ENCODE peak calls at places on chromosomes 3 and 15, in four cellular contexts. T, O, W and G are unnamed samples. For H3K9me3, the result is how much of the 10 kb centered on the place peaks cover.

GRCh38 chr3:114899186-114899931 is 247.7 kb downstream of the ZBTB20 start:
- DNase-seq in T (no peak), O (no peak), W (no peak), G (no peak)

GRCh38 chr15:73870700-73871408 is 2.5 kb upstream of the TBC1D21 start:
- DNase-seq in O (peak), W (no peak), T (peak), G (no peak)

GRCh38 chr3:114550155-114550554 is 256.3 kb downstream of the TIGIT start:
- DNase-seq in T (no peak), W (no peak), O (no peak), G (no peak)

GRCh38 chr3:191417457-191417729 is 43.6 kb upstream of the PYDC2 start:
- DNase-seq in O (no peak), W (no peak), T (no peak), G (no peak)

GRCh38 chr3:31420311-31420710 is 112.4 kb upstream of the STT3B start:
- DNase-seq in W (no peak), T (no peak), O (no peak), G (no peak)

GRCh38 chr15:70584441-70584837 is 178.9 kb downstream of the UACA start:
- DNase-seq in T (no peak), O (no peak), W (no peak), G (no peak)

GRCh38 chr15:27714675-27715074 is 384.4 kb downstream of the OCA2 start:
- DNase-seq in T (no peak), O (no peak), W (no peak), G (no peak)

GRCh38 chr3:131217296-131217741 is 164.3 kb upstream of the NUDT16 start:
- DNase-seq in W (no peak), T (no peak), O (no peak), G (no peak)

GRCh38 chr3:129060276-129061076 is at the start of gene GP9:
- DNase-seq in O (no peak), T (no peak), W (no peak), G (no peak)

GRCh38 chr3:191792580-191792979 is 331.6 kb downstream of the PYDC2 start:
- DNase-seq in W (no peak), O (no peak), T (no peak), G (no peak)

GRCh38 chr15:98854496-98854895 is 153.1 kb downstream of the PGPEP1L start:
- DNase-seq in T (no peak), O (no peak), W (no peak), G (no peak)

GRCh38 chr3:9222049-9222448 is 27.4 kb downstream of the SRGAP3 start:
- DNase-seq in O (no peak), T (no peak), W (no peak), G (no peak)

GRCh38 chr3:127770671-127771370 is 51.5 kb downstream of the MGLL start:
- DNase-seq in O (no peak), T (no peak), W (no peak), G (no peak)

GRCh38 chr3:101310580-101311375 is 9.6 kb downstream of the IMPG2 start:
- DNase-seq in O (no peak), W (no peak), T (no peak), G (no peak)

GRCh38 chr3:56796202-56796601 is 5.5 kb downstream of the ARHGEF3 start:
- DNase-seq in W (no peak), T (no peak), O (no peak), G (no peak)

GRCh38 chr3:43758826-43759225 is 68.1 kb downstream of the ABHD5 start:
- DNase-seq in T (no peak), O (no peak), W (no peak), G (no peak)

GRCh38 chr15:95300958-95301357 is 1029.5 kb upstream of the NR2F2 start:
- DNase-seq in O (no peak), T (no peak), W (no peak), G (no peak)

GRCh38 chr3:57112206-57112605 is 51.7 kb downstream of the SPATA12 start:
- DNase-seq in T (no peak), W (no peak), O (no peak), G (no peak)

GRCh38 chr3:189334064-189334920 is 162.5 kb downstream of the TPRG1 start:
- DNase-seq in O (no peak), W (no peak), T (no peak), G (no peak)

GRCh38 chr3:195522254-195523023 is 20.7 kb downstream of the PPP1R2 start:
- DNase-seq in W (no peak), O (no peak), T (no peak), G (no peak)

GRCh38 chr3:24598691-24599090 is 104.0 kb upstream of the THRB start:
- DNase-seq in T (no peak), O (no peak), W (no peak), G (no peak)

GRCh38 chr15:48250640-48251076 is 44.6 kb downstream of the SLC12A1 start:
- DNase-seq in W (no peak), O (no peak), T (no peak), G (no peak)

GRCh38 chr15:28914483-28915023 is 28.8 kb downstream of the APBA2 start:
- DNase-seq in T (no peak), O (no peak), W (no peak), G (no peak)

GRCh38 chr3:150223090-150223489 is 185.0 kb upstream of the TSC22D2 start:
- DNase-seq in O (no peak), T (no peak), W (no peak), G (no peak)

GRCh38 chr15:67820992-67821783 is 4.1 kb upstream of the SKOR1 start:
- DNase-seq in W (no peak), O (peak), T (peak), G (no peak)

GRCh38 chr3:69866988-69867720 is 127.9 kb downstream of the MITF start:
- DNase-seq in O (no peak), T (no peak), W (no peak), G (no peak)

GRCh38 chr3:101635954-101636798 is 40.8 kb downstream of the ZBTB11 start:
- DNase-seq in O (no peak), T (peak), W (no peak), G (peak)

GRCh38 chr3:156808025-156808424 is 18.1 kb upstream of the LEKR1 start:
- DNase-seq in O (no peak), W (no peak), T (no peak), G (no peak)

GRCh38 chr3:2876362-2876761 is 233.8 kb downstream of the IL5RA start:
- DNase-seq in W (no peak), T (no peak), O (no peak), G (no peak)

GRCh38 chr15:57747206-57747605 is 40.7 kb downstream of the POLR2M start:
- DNase-seq in W (no peak), O (no peak), T (no peak), G (no peak)

DNA sequence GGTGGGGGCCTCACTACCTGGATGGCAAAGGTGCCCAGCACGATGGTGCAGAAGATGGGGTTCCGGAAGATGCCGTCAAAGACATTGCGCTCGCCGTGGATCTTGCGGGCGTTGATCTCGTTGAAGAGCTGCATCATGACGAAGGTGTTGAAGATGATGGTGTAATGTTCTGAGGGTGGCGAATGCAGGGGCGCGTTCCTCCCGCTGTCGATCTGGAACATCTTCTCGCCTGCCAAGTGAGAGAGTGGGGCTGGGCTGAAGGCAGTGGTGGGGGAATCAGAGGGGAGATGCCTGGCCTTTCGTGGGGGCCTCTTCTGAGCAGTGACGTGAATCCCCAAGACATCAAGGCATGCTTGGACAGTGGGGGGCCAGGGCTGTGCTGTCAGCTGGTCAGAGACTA is 19.6 kb upstream of the SEC13 start:
- DNase-seq in T (no peak), W (no peak), O (peak), G (no peak)
- H3K27ac ChIP-seq in T (no peak), W (no peak), O (no peak), G (no peak)

GRCh38 chr3:136595862-136596697 is 156.1 kb downstream of the STAG1 start:
- DNase-seq in W (no peak), T (no peak), O (no peak), G (no peak)
- H3K9me3 ChIP-seq in W (under half), T (under half), O (under half), G (under half)

GRCh38 chr3:136350557-136350956 is 100.4 kb downstream of the PCCB start:
- DNase-seq in W (no peak), T (no peak), O (no peak), G (no peak)

GRCh38 chr3:136351905-136352304 is 101.8 kb downstream of the PCCB start:
- DNase-seq in O (no peak), W (no peak), T (no peak), G (no peak)

GRCh38 chr3:136351351-136351750 is 101.2 kb downstream of the PCCB start:
- DNase-seq in W (no peak), T (no peak), O (no peak), G (no peak)

GRCh38 chr3:136353461-136353860 is 103.3 kb downstream of the PCCB start:
- DNase-seq in W (no peak), T (no peak), O (no peak), G (no peak)

GRCh38 chr3:136350132-136350531 is 100.0 kb downstream of the PCCB start:
- DNase-seq in O (no peak), W (no peak), T (no peak), G (no peak)
- H3K27ac ChIP-seq in O (no peak), W (no peak), T (no peak), G (no peak)

GRCh38 chr15:26711445-26711844 is 61.4 kb downstream of the GABRB3 start:
- DNase-seq in T (no peak), W (no peak), O (no peak), G (no peak)
- H3K9me3 ChIP-seq in T (under half), W (under half), O (under half), G (under half)

DNA sequence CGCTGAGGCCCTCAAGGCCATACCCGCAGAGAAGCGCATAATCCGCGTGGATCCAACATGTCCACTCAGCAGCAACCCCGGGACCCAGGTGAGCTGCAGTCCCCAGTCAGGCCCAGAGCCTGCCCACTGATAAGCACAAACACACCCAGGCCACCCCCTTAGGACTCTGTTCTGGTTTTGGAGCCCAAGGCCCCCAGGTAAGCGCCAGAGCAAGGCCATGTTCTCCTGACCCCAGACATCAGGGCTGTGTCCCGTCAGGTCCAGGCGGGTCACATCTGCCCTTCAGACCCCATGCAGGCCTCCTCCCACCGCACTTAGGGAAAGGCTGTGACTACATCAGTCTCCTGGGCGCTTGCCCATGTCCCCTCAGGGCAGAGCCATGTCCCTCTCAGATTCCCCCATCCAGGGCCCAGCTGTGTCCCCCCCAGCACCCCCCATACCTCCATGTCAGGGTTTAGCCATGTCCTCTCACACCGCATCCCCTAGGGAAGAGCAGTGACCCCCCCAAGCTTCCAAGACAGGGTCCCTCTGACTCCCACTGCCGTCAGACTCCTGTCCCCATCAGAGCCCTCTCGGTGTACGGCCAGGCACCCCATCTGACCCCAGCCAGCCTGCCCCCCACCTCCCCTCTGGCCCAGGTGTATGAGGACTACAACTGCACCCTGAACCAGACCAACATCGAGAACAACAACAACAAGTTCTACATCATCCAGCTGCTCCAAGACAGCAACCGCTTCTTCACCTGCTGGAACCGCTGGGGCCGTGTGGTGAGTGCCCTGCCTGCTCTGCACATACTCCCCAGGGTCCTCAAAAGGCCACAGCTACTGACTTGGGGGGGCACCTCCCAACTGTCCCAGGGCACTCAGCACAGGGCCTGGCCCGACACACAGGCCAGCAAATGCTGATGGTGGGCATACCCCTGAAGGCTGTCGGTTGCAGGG is 1.6 kb downstream of the PARP3 start:
- DNase-seq in O (peak), W (no peak), T (no peak), G (no peak)
- H3K27ac ChIP-seq in O (peak), W (peak), T (peak), G (no peak)